ENCODE peak calls at places on chromosomes 2 and 18, in six cellular contexts. One of them, this sample, is unnamed.

GRCh38 chr2:231321021-231321420 is 74.5 kb upstream of the B3GNT7 start:
- DNase-seq in H7: no peak
- DNase-seq in stimulated activated CD4-positive, alpha-beta T cell treated with anti-CD3 and anti-CD28 coated beads, Interleukin-2, amount 100 ng/mL, for 24 hours: no peak
- DNase-seq in activated T-cell treated with anti-CD3 and anti-CD28 coated beads for 4 hours: no peak
- DNase-seq in activated gamma-delta T cell treated with Interleukin-2 at 50 U/mL for 16 hours: no peak
- DNase-seq in T-helper 1 cell: no peak
- DNase-seq in this sample: no peak

GRCh38 chr2:3605013-3605961 is 10.4 kb downstream of the COLEC11 start:
- DNase-seq in H7: peak; percentile 94
- DNase-seq in activated gamma-delta T cell treated with Interleukin-2 at 50 U/mL for 16 hours: no peak
- DNase-seq in stimulated activated CD4-positive, alpha-beta T cell treated with anti-CD3 and anti-CD28 coated beads, Interleukin-2, amount 100 ng/mL, for 24 hours: peak; percentile 48
- DNase-seq in T-helper 1 cell: no peak
- DNase-seq in activated T-cell treated with anti-CD3 and anti-CD28 coated beads for 4 hours: no peak
- DNase-seq in this sample: peak; percentile 49

GRCh38 chr2:75194184-75194868 is 5.0 kb downstream of the TACR1 start:
- DNase-seq in activated gamma-delta T cell treated with Interleukin-2 at 50 U/mL for 16 hours: no peak
- DNase-seq in T-helper 1 cell: no peak
- DNase-seq in stimulated activated CD4-positive, alpha-beta T cell treated with anti-CD3 and anti-CD28 coated beads, Interleukin-2, amount 100 ng/mL, for 24 hours: no peak
- DNase-seq in activated T-cell treated with anti-CD3 and anti-CD28 coated beads for 4 hours: no peak
- DNase-seq in H7: no peak
- DNase-seq in this sample: no peak

GRCh38 chr2:43798300-43798699 is 24.5 kb downstream of the DYNC2LI1 start:
- DNase-seq in activated gamma-delta T cell treated with Interleukin-2 at 50 U/mL for 16 hours: no peak
- DNase-seq in stimulated activated CD4-positive, alpha-beta T cell treated with anti-CD3 and anti-CD28 coated beads, Interleukin-2, amount 100 ng/mL, for 24 hours: no peak
- DNase-seq in H7: peak; percentile 17
- DNase-seq in T-helper 1 cell: no peak
- DNase-seq in activated T-cell treated with anti-CD3 and anti-CD28 coated beads for 4 hours: no peak
- DNase-seq in this sample: no peak

GRCh38 chr2:938181-939005 is 12.3 kb upstream of the SNTG2 start:
- DNase-seq in T-helper 1 cell: no peak
- DNase-seq in activated gamma-delta T cell treated with Interleukin-2 at 50 U/mL for 16 hours: no peak
- DNase-seq in stimulated activated CD4-positive, alpha-beta T cell treated with anti-CD3 and anti-CD28 coated beads, Interleukin-2, amount 100 ng/mL, for 24 hours: no peak
- DNase-seq in activated T-cell treated with anti-CD3 and anti-CD28 coated beads for 4 hours: no peak
- DNase-seq in H7: no peak
- DNase-seq in this sample: no peak

GRCh38 chr2:133303150-133303549 is 265.1 kb downstream of the NCKAP5 start:
- DNase-seq in activated gamma-delta T cell treated with Interleukin-2 at 50 U/mL for 16 hours: no peak
- DNase-seq in H7: no peak
- DNase-seq in T-helper 1 cell: no peak
- DNase-seq in stimulated activated CD4-positive, alpha-beta T cell treated with anti-CD3 and anti-CD28 coated beads, Interleukin-2, amount 100 ng/mL, for 24 hours: no peak
- DNase-seq in activated T-cell treated with anti-CD3 and anti-CD28 coated beads for 4 hours: no peak
- DNase-seq in this sample: no peak

GRCh38 chr18:43625582-43625981 is 348.3 kb upstream of the SYT4 start:
- DNase-seq in H7: no peak
- DNase-seq in activated gamma-delta T cell treated with Interleukin-2 at 50 U/mL for 16 hours: no peak
- DNase-seq in T-helper 1 cell: no peak
- DNase-seq in stimulated activated CD4-positive, alpha-beta T cell treated with anti-CD3 and anti-CD28 coated beads, Interleukin-2, amount 100 ng/mL, for 24 hours: no peak
- DNase-seq in activated T-cell treated with anti-CD3 and anti-CD28 coated beads for 4 hours: no peak
- DNase-seq in this sample: no peak

GRCh38 chr2:53353372-53354111 is 414.1 kb upstream of the CHAC2 start:
- DNase-seq in activated gamma-delta T cell treated with Interleukin-2 at 50 U/mL for 16 hours: no peak
- DNase-seq in H7: no peak
- DNase-seq in stimulated activated CD4-positive, alpha-beta T cell treated with anti-CD3 and anti-CD28 coated beads, Interleukin-2, amount 100 ng/mL, for 24 hours: no peak
- DNase-seq in activated T-cell treated with anti-CD3 and anti-CD28 coated beads for 4 hours: no peak
- DNase-seq in T-helper 1 cell: no peak
- DNase-seq in this sample: no peak

GRCh38 chr2:162258169-162258568 is 14.9 kb upstream of the FAP start:
- DNase-seq in activated T-cell treated with anti-CD3 and anti-CD28 coated beads for 4 hours: no peak
- DNase-seq in T-helper 1 cell: no peak
- DNase-seq in activated gamma-delta T cell treated with Interleukin-2 at 50 U/mL for 16 hours: no peak
- DNase-seq in H7: no peak
- DNase-seq in stimulated activated CD4-positive, alpha-beta T cell treated with anti-CD3 and anti-CD28 coated beads, Interleukin-2, amount 100 ng/mL, for 24 hours: no peak
- DNase-seq in this sample: no peak